ENCODE peak calls at places on chromosome 13, in four cellular contexts. U is K562, B is endothelial cell of umbilical vein, I is HepG2. Y is an unnamed sample.

GRCh38 chr13:97460853-97461252 is 26.9 kb downstream of the RAP2A start:
- DNase-seq in U (no peak), I (no peak), B (no peak), Y (no peak)

GRCh38 chr13:102289606-102290005 is 112.2 kb downstream of the FGF14 start:
- DNase-seq in B (no peak), U (no peak), I (no peak), Y (no peak)

GRCh38 chr13:42996584-42996983 is 4.5 kb upstream of the EPSTI1 start:
- DNase-seq in B (peak), I (peak), U (no peak), Y (no peak)

GRCh38 chr13:42656136-42656535 is 82.2 kb downstream of the TNFSF11 start:
- DNase-seq in I (no peak), B (no peak), U (no peak), Y (no peak)

GRCh38 chr13:80012281-80012680 is 328.6 kb downstream of the SPRY2 start:
- DNase-seq in U (no peak), I (no peak), B (peak), Y (no peak)

GRCh38 chr13:110937511-110938303 is 22.8 kb upstream of the ANKRD10 start:
- DNase-seq in I (no peak), U (no peak), B (no peak), Y (no peak)

GRCh38 chr13:76856141-76856571 is 30.0 kb downstream of the KCTD12 start:
- DNase-seq in B (no peak), I (no peak), U (no peak), Y (no peak)

GRCh38 chr13:30520571-30520970 is 54.8 kb upstream of the HMGB1 start:
- DNase-seq in U (no peak), I (no peak), B (no peak), Y (no peak)

GRCh38 chr13:76512676-76513277 is 373.4 kb downstream of the KCTD12 start:
- DNase-seq in I (no peak), B (peak), U (no peak), Y (no peak)

GRCh38 chr13:78593652-78594494 is 9.5 kb downstream of the POU4F1 start:
- DNase-seq in U (no peak), I (no peak), B (no peak), Y (no peak)

GRCh38 chr13:32650705-32651311 is 64.6 kb downstream of the PDS5B start:
- DNase-seq in I (peak), B (peak), U (peak), Y (peak)

GRCh38 chr13:97492257-97492656 is 58.3 kb downstream of the RAP2A start:
- DNase-seq in I (peak), U (no peak), B (no peak), Y (no peak)

GRCh38 chr13:60511637-60512036 is 114.6 kb downstream of the TDRD3 start:
- DNase-seq in I (no peak), U (no peak), B (no peak), Y (no peak)

GRCh38 chr13:33869005-33869404 is 51.1 kb downstream of the RFC3 start:
- DNase-seq in U (no peak), I (no peak), B (no peak), Y (no peak)

GRCh38 chr13:33867472-33867871 is 49.5 kb downstream of the RFC3 start:
- DNase-seq in B (no peak), I (no peak), U (no peak), Y (no peak)

GRCh38 chr13:33865945-33866344 is 48.0 kb downstream of the RFC3 start:
- DNase-seq in B (no peak), I (no peak), U (no peak), Y (peak)

GRCh38 chr13:33870046-33870668 is 52.2 kb downstream of the RFC3 start:
- DNase-seq in I (no peak), U (no peak), B (no peak), Y (no peak)

GRCh38 chr13:33868343-33868994 is 50.5 kb downstream of the RFC3 start:
- DNase-seq in I (no peak), U (no peak), B (no peak), Y (no peak)
- TF ChIP-seq MYC in I (no peak), U (no peak), B (no peak), Y (no peak)

GRCh38 chr13:65260938-65261880 is 1968.9 kb downstream of the PCDH9 start:
- DNase-seq in I (no peak), B (peak), U (no peak), Y (no peak)
- H3K4me2 ChIP-seq in I (no peak), B (peak), U (no peak), Y (no peak)

GRCh38 chr13:99968521-99969367 is 2.8 kb downstream of the ZIC5 start:
- DNase-seq in I (no peak), U (no peak), B (no peak), Y (no peak)

GRCh38 chr13:99970761-99971575 is 599 bp downstream of the ZIC5 start:
- DNase-seq in B (no peak), I (no peak), U (peak), Y (no peak)

GRCh38 chr13:99971576-99972189 is at the start of gene ZIC5:
- DNase-seq in I (no peak), B (no peak), U (no peak), Y (no peak)

GRCh38 chr13:99969368-99969933 is 2.1 kb downstream of the ZIC5 start:
- DNase-seq in U (peak), I (no peak), B (no peak), Y (no peak)

DNA sequence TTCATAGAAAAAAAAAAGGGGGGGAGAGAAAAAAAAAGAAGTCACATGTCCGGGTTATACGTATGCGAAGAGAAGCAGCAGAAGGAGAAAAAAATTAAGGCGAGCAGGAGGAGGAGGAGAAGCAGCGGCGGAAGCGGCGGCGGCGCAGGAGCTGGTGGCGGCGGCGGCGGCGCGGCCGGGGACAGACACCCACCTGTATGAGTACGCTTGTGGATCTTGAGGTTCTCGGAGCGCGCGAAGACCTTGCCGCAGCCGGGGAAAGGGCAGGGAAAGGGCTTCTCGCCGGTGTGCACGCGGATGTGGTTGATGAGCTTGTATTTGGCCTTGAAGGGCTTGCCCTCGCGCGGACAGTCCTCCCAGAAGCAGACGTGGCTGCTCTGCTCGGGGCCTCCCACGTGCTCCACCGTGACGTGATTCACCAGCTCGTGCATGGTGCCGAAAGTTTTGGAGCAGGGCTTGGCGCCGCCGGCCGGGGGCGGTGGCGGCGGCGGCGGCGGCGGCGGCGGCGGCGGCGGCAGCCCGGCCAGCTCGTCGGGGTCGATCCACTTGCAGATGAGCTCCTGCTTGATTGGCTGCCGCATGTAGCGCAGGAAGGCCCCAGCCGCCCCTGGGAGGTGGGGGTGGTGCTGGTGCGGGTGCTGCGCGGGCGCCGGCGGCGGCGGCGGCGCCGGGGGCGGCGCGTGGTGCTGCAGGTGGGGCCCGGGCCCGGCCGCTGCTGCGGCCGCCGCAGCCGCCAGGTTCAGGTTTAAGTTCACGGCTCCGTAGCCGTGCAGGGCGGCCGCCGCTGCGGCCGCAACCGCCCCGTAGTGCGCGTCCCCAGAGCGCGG is 1.4 kb downstream of the ZIC5 start:
- DNase-seq in U (peak), I (peak), B (no peak), Y (no peak)
- TF ChIP-seq EZH2 in U (no peak), I (no peak), B (peak), Y (no peak)

DNA sequence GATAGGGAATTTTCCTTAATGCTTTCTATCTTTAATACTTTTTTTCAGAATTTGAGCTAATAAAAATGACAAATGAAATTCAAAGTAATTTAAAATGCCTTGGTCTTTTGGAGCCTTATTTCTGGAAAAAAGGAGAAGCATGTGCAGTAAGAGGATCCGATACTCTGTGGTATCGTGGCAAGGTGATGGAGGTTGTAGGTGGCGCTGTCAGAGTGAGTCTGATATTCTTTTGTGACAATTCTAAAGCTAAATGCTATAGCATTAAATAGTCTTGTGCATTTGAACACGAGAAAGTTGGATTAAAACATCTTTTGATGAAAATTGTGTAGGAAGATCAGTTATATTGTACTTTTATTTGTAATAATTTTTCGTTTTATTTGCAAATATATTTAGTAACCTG is 95.0 kb downstream of the RNF17 start:
- DNase-seq in U (no peak), B (no peak), I (no peak), Y (no peak)
- TF ChIP-seq MYC in U (no peak), B (no peak), I (no peak), Y (no peak)

GRCh38 chr13:34971473-34971872 is 29.4 kb downstream of the NBEA start:
- DNase-seq in U (no peak), B (no peak), I (no peak), Y (no peak)

GRCh38 chr13:34967851-34968562 is 25.9 kb downstream of the NBEA start:
- DNase-seq in B (peak), U (no peak), I (no peak), Y (no peak)

GRCh38 chr13:34970961-34971360 is 28.9 kb downstream of the NBEA start:
- DNase-seq in I (no peak), B (no peak), U (no peak), Y (no peak)
- H3K4me2 ChIP-seq in I (no peak), B (no peak), U (no peak), Y (no peak)

DNA sequence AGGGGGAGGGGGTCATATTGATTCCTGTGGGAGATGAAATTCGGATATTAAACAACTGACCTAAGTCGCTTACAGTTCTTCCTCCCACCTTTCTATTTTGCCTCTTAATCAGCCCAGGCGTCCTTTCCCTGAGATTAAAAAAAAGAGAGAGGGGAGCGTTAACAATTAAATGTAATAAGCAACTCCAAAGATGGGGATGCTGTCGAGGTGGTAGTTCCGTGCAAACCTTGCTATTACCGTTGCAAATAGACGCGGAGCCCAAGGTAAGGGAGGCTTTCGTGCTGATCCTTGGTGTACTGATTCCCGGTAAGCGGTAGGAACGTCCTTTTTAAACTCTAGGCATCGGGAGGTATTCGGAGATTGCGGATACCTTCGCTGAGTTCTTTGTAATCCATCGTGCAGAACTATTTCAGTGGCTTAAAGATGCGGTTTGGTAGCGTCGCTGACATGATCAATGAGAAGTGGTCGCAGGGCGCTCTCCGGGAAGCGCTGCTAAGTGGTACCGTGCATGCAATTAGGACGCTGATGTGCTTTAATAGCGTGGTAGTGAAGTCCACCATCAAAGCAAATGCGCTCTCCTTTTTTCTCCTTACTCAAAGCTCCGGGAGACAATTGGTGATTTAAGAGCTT is 3.1 kb downstream of the SLITRK5 start:
- DNase-seq in U (no peak), B (no peak), I (no peak), Y (no peak)
- TF ChIP-seq EZH2 in U (no peak), B (no peak), I (no peak), Y (no peak)